ENCODE peak calls at places on chromosomes 11 and 22, in six cellular contexts. H is uterus, C is testis, V is Peyer's patch, X is transverse colon, Q is IMR-90. Y is an unnamed sample.

GRCh38 chr11:57290288-57290687 is 34.5 kb downstream of the TNKS1BP1 start:
- DNase-seq in H (no peak), C (no peak), V (no peak), X (no peak), Q (peak), Y (no peak)

GRCh38 chr11:13215157-13215556 is 62.4 kb upstream of the BMAL1 start:
- DNase-seq in H (no peak), C (no peak), V (no peak), X (no peak), Q (peak), Y (no peak)

GRCh38 chr11:69883292-69884255 is 64.4 kb upstream of the FGF3 start:
- DNase-seq in H (no peak), C (no peak), V (peak), X (no peak), Q (no peak), Y (no peak)

GRCh38 chr11:59197990-59198389 is 14.7 kb downstream of the MPEG1 start:
- DNase-seq in H (peak), C (peak), V (no peak), X (no peak), Q (peak), Y (no peak)

GRCh38 chr22:39491696-39492095 is 10.4 kb upstream of the MIEF1 start:
- DNase-seq in H (no peak), C (no peak), V (no peak), X (no peak), Q (no peak), Y (no peak)

GRCh38 chr22:45977003-45977395 is at the start of gene WNT7B:
- DNase-seq in H (no peak), C (no peak), V (no peak), X (no peak), Q (no peak), Y (no peak)

GRCh38 chr11:74269161-74269809 is 42.2 kb downstream of the P4HA3 start:
- DNase-seq in H (no peak), C (no peak), V (no peak), X (no peak), Q (peak), Y (no peak)

GRCh38 chr11:93131709-93132108 is 66.1 kb downstream of the SLC36A4 start:
- DNase-seq in H (no peak), C (no peak), V (no peak), X (no peak), Q (no peak), Y (no peak)

GRCh38 chr22:39519681-39520053 is 695 bp upstream of the ATF4 start:
- DNase-seq in H (peak), C (peak), V (no peak), X (peak), Q (no peak), Y (no peak)

GRCh38 chr11:60913793-60914619 is at the start of gene TMEM109:
- DNase-seq in H (peak), C (peak), V (peak), X (peak), Q (peak), Y (peak)
- TF ChIP-seq POLR2A in H (peak), C (peak), V (peak), X (peak), Q (peak), Y (peak)

DNA sequence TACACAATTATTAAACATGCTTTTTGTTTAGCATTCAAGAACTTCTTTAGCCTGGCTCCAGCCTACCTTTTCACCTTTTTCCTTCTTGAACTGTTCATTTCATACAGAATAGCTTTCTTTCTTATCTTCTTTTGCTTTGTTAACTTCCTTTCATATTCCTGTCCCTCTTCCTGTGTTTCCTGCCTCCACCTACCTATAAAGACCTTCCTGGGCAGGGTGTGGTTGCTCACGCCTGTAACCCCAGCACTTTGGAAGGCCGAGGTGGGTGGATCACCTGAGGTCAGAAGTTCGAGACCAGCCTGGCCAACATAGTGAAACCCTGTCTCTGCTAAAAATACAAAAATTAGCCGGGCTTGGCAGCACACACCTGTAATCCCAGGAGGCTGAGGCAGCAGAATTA is 22.9 kb downstream of the CAPRIN1 start:
- DNase-seq in H (no peak), C (no peak), V (no peak), X (no peak), Q (no peak), Y (no peak)
- TF ChIP-seq POLR2A in H (no peak), C (no peak), V (no peak), X (no peak), Q (no peak), Y (no peak)

DNA sequence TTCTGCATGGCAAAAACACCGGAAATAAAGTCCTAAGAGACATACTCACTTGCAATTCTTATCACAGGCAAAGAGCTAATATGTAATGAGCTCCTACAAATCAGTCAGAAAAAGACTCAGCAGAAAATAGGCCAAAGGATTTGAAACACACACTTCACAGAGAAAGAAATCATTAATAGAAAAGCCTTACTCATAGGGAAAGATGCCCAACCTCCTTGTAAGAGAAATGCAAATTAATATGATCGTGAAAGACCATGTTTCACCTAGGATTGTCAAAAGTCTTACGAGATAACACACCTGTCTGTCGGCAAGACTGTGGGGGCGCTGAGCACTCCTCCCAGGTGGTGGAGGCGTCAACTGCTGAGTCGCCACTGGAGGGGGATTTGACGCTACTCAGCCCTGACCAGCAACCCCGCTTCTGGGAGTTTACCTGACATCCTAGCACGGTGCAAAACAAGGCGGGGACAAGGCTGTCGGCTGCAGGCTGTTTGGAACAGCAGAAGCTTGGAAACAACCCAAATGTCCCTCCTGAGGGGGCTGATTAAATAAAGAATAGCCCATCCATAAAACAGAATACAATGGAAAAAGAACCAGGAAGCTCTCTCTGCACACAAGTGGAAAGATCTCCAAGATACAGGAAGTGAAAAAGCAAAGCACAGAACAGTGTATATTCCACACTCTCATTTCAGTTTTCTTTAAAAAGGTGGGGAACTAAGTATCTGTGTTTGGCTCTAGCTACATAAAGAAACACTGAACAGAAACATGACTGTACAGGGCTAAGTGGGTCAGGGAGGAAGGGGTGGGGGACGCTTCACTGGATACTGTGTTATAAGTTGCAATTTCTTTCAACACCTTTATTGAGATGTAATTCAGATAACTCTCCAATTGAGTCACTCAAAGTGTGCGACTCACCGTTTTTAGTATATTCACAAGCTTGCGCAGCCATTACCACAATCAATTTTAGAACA is 11.5 kb downstream of the CSNK1E start:
- DNase-seq in H (no peak), C (no peak), V (no peak), X (peak), Q (peak), Y (no peak)
- TF ChIP-seq POLR2A in H (no peak), C (no peak), V (no peak), X (no peak), Q (no peak), Y (no peak)

GRCh38 chr11:71928739-71929443 is at the start of gene RNF121:
- DNase-seq in H (peak), C (peak), V (peak), X (peak), Q (peak), Y (peak)
- TF ChIP-seq POLR2A in H (peak), C (no peak), V (peak), X (peak), Q (peak), Y (peak)

DNA sequence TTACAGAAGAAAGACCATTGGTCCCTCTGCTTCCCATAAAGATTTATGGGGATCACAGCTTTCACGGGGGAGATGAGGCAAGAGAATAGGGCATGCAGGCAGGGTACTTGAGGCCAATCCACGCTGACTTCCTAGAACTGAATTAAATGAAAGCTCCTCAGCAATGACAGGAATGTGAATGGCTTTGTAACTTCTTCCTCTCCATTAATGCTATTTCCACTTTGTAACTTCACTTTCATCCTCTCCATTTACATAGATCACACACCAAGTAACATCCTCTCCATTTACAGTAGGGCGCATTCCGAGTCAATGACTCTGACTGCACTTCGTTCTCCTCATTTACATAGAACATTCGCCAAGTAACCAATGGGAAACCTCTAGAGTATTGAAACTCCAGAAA is 89.8 kb downstream of the PIWIL4 start:
- DNase-seq in H (no peak), C (no peak), V (no peak), X (no peak), Q (no peak), Y (no peak)
- TF ChIP-seq POLR2A in H (no peak), C (no peak), V (no peak), X (no peak), Q (no peak), Y (no peak)

Y was measured in H54.